ENCODE peak calls at places on chromosomes 7 and 10, in four cellular contexts. B is SHP77 treated with DMSO at 0.1 percent for 48 hours, Y is nephron progenitor cell, Z is T-helper 2 cell. L is an unnamed sample.

GRCh38 chr7:81111781-81112540 is 193.1 kb upstream of the SEMA3C start:
- DNase-seq in B (peak), Y (peak), Z (no peak), L (no peak)

GRCh38 chr10:107553470-107553869 is 389.0 kb upstream of the SORCS1 start:
- DNase-seq in B (no peak), Y (no peak), Z (no peak), L (no peak)

GRCh38 chr7:956031-956430 is 1.6 kb upstream of the ADAP1 start:
- DNase-seq in B (no peak), Y (no peak), Z (no peak), L (no peak)

GRCh38 chr10:69481280-69481679 is 30.0 kb downstream of the TSPAN15 start:
- DNase-seq in B (no peak), Y (no peak), Z (no peak), L (no peak)

GRCh38 chr10:131312261-131312801 is 810 bp upstream of the TCERG1L start:
- DNase-seq in B (no peak), Y (peak), Z (no peak), L (no peak)

GRCh38 chr7:84469034-84469433 is 274.4 kb upstream of the SEMA3A start:
- DNase-seq in B (no peak), Y (no peak), Z (no peak), L (no peak)

GRCh38 chr7:11212816-11213215 is 239.1 kb downstream of the PHF14 start:
- DNase-seq in B (no peak), Y (no peak), Z (no peak), L (no peak)

GRCh38 chr10:96904648-96905047 is 72.5 kb downstream of the LCOR start:
- DNase-seq in B (peak), Y (no peak), Z (no peak), L (no peak)

GRCh38 chr10:99619090-99619800 is 994 bp downstream of the SLC25A28 start:
- DNase-seq in B (no peak), Y (no peak), Z (no peak), L (no peak)

GRCh38 chr7:133958822-133959221 is 168.3 kb upstream of the LRGUK start:
- DNase-seq in B (no peak), Y (no peak), Z (no peak), L (no peak)

GRCh38 chr7:83289396-83289993 is 126.8 kb upstream of the PCLO start:
- DNase-seq in B (no peak), Y (no peak), Z (no peak), L (no peak)

GRCh38 chr7:35993663-35994622 is 159.1 kb upstream of the EEPD1 start:
- DNase-seq in B (no peak), Y (no peak), Z (no peak), L (no peak)

GRCh38 chr10:126350216-126350992 is 37.9 kb downstream of the ADAM12 start:
- DNase-seq in B (no peak), Y (peak), Z (no peak), L (no peak)

GRCh38 chr7:48009954-48010353 is 19.0 kb downstream of the SUN3 start:
- DNase-seq in B (no peak), Y (no peak), Z (no peak), L (no peak)

GRCh38 chr10:106713846-106714245 is 450.7 kb downstream of the SORCS1 start:
- DNase-seq in B (no peak), Y (no peak), Z (no peak), L (no peak)

GRCh38 chr7:82542665-82543064 is 99.1 kb upstream of the CACNA2D1 start:
- DNase-seq in B (no peak), Y (no peak), Z (no peak), L (no peak)

GRCh38 chr7:102387064-102387463 is 9.1 kb upstream of the PRKRIP1 start:
- DNase-seq in B (no peak), Y (no peak), Z (no peak), L (no peak)

GRCh38 chr10:102630663-102631062 is 13.6 kb upstream of the TRIM8 start:
- DNase-seq in B (no peak), Y (no peak), Z (no peak), L (no peak)

GRCh38 chr10:22824984-22825383 is 102.9 kb upstream of the ARMC3 start:
- DNase-seq in B (no peak), Y (peak), Z (no peak), L (no peak)